ENCODE peak calls at places on chromosomes 2 and 18, in seven cellular contexts. One of them, this sample, is unnamed.

GRCh38 chr2:160602073-160602472 is 108.5 kb upstream of the RBMS1 start:
- DNase-seq in A549: no peak
- DNase-seq in HepG2: peak; percentile 28
- DNase-seq in bronchial epithelial cell: no peak
- DNase-seq in BE2C: no peak
- DNase-seq in fibroblast of mammary gland: no peak
- DNase-seq in fibroblast of lung: no peak
- DNase-seq in this sample: no peak

GRCh38 chr2:164430166-164430783 is 191.0 kb downstream of the GRB14 start:
- DNase-seq in BE2C: peak; percentile 12
- DNase-seq in A549: peak; percentile 41
- DNase-seq in fibroblast of lung: peak; percentile 41
- DNase-seq in HepG2: peak; percentile 39
- DNase-seq in bronchial epithelial cell: peak; percentile 51
- DNase-seq in fibroblast of mammary gland: peak; percentile 54
- DNase-seq in this sample: no peak

GRCh38 chr2:24210106-24210455 is 35.2 kb downstream of the FAM228A start:
- DNase-seq in BE2C: no peak
- DNase-seq in A549: no peak
- DNase-seq in fibroblast of lung: no peak
- DNase-seq in HepG2: no peak
- DNase-seq in bronchial epithelial cell: no peak
- DNase-seq in fibroblast of mammary gland: no peak
- DNase-seq in this sample: no peak

GRCh38 chr2:234958311-234958710 is 6.5 kb downstream of the SH3BP4 start:
- DNase-seq in A549: no peak
- DNase-seq in fibroblast of lung: no peak
- DNase-seq in bronchial epithelial cell: no peak
- DNase-seq in fibroblast of mammary gland: no peak
- DNase-seq in HepG2: no peak
- DNase-seq in BE2C: no peak
- DNase-seq in this sample: no peak

GRCh38 chr2:128371248-128371630 is 52.6 kb upstream of the HS6ST1 start:
- DNase-seq in fibroblast of mammary gland: no peak
- DNase-seq in fibroblast of lung: no peak
- DNase-seq in BE2C: no peak
- DNase-seq in A549: no peak
- DNase-seq in HepG2: no peak
- DNase-seq in bronchial epithelial cell: no peak
- DNase-seq in this sample: no peak

GRCh38 chr2:145350011-145350410 is 830.1 kb upstream of the ZEB2 start:
- DNase-seq in bronchial epithelial cell: peak; percentile 44
- DNase-seq in fibroblast of mammary gland: peak; percentile 74
- DNase-seq in HepG2: no peak
- DNase-seq in BE2C: no peak
- DNase-seq in fibroblast of lung: peak; percentile 87
- DNase-seq in A549: no peak
- DNase-seq in this sample: no peak

GRCh38 chr18:79581911-79582310 is 97.7 kb upstream of the CTDP1 start:
- DNase-seq in HepG2: no peak
- DNase-seq in bronchial epithelial cell: no peak
- DNase-seq in BE2C: no peak
- DNase-seq in fibroblast of mammary gland: no peak
- DNase-seq in A549: no peak
- DNase-seq in fibroblast of lung: no peak
- DNase-seq in this sample: no peak

GRCh38 chr2:28360742-28361293 is 31.8 kb upstream of the FOSL2 start:
- DNase-seq in bronchial epithelial cell: peak; percentile 39
- DNase-seq in HepG2: no peak
- DNase-seq in A549: peak; percentile 51
- DNase-seq in fibroblast of mammary gland: peak; percentile 90
- DNase-seq in fibroblast of lung: peak; percentile 43
- DNase-seq in BE2C: peak; percentile 46
- DNase-seq in this sample: peak; percentile 47

GRCh38 chr18:31667185-31667584 is 17.2 kb downstream of the B4GALT6 start:
- DNase-seq in HepG2: no peak
- DNase-seq in bronchial epithelial cell: peak; percentile 62
- DNase-seq in BE2C: no peak
- DNase-seq in A549: no peak
- DNase-seq in fibroblast of mammary gland: peak; percentile 33
- DNase-seq in fibroblast of lung: peak; percentile 75
- DNase-seq in this sample: no peak

GRCh38 chr2:237616373-237617304 is 10.7 kb upstream of the LRRFIP1 start:
- DNase-seq in fibroblast of mammary gland: peak; percentile 96
- DNase-seq in BE2C: no peak
- DNase-seq in HepG2: no peak
- DNase-seq in bronchial epithelial cell: peak; percentile 10
- DNase-seq in A549: no peak
- DNase-seq in fibroblast of lung: peak; percentile 83
- DNase-seq in this sample: no peak

DNA sequence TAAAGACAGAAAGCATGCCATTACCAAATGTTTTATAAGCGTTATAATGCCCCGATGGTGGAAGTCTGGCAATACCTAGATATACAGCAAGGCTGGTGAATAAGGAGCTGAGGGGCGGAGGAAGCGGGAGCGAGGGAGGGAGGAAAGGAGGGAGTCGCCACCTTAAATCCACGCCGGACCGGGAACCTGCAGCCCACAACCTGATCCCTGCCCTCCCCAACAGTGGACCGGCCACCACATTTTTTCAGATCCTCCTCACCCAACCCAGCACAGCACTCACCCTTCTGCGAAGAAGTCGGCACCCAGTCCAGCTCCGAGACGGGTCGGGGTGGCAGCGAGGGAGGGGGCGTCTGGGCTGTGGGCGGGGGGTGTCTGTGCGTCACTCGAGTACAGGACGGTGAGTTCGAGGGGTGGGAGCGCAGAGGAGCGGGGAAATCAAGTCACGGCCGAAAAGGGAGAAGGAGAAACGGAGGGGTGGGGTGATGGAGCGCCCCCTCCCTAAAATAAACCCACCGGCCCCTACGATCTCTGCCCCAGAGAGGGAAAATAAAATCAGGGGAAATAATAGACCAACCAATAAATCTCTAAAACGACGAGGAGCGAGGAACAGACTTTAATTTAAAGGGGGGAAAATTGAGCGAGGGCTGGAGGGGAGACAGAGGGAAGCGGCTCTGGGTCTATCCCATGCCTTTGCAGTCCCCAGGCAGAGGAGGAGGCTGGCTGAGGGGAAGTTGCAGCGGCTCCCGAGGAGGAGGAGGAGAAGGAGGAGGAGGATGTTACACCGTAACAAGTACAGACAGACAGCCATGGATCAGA is 96.5 kb upstream of the SERTAD2 start:
- DNase-seq in fibroblast of mammary gland: peak; percentile 49
- DNase-seq in A549: peak; percentile 64
- DNase-seq in bronchial epithelial cell: peak; percentile 59
- DNase-seq in HepG2: no peak
- DNase-seq in fibroblast of lung: peak; percentile 60
- DNase-seq in BE2C: peak; percentile 25
- DNase-seq in this sample: no peak
- TF ChIP-seq CTCF in fibroblast of mammary gland: no peak
- TF ChIP-seq CTCF in A549: peak; percentile 36
- TF ChIP-seq CTCF in bronchial epithelial cell: no peak
- TF ChIP-seq CTCF in HepG2: peak; percentile 42
- TF ChIP-seq CTCF in fibroblast of lung: peak; percentile 11
- TF ChIP-seq CTCF in BE2C: no peak
- TF ChIP-seq CTCF in this sample: no peak

DNA sequence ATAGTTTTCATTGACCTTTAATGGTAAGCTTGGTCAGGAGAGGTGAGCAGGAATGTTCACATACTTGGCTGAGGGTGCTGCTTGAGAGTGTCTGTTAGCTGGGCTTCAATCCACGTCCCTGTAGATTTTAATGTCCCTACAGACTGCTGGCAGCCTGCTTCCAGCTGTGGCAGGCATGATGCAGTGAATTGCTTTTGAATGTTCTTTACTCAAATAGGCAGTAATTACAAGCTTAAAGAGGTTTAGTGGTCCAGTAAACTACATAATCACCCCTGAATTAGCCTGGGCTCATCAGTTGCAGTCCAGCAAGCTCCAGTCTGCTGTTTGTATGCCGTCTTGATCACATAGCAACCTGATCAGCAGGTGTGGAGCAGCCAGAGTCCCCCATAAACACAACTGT is 102.1 kb downstream of the MEIS1 start:
- DNase-seq in bronchial epithelial cell: no peak
- DNase-seq in fibroblast of mammary gland: no peak
- DNase-seq in A549: no peak
- DNase-seq in HepG2: no peak
- DNase-seq in fibroblast of lung: no peak
- DNase-seq in BE2C: no peak
- DNase-seq in this sample: no peak
- H3K4me3 ChIP-seq in bronchial epithelial cell: no peak overlapping the region
- H3K4me3 ChIP-seq in fibroblast of mammary gland: no peak overlapping the region
- H3K4me3 ChIP-seq in A549: no peak overlapping the region
- H3K4me3 ChIP-seq in HepG2: no peak overlapping the region
- H3K4me3 ChIP-seq in fibroblast of lung: no peak overlapping the region
- H3K4me3 ChIP-seq in BE2C: no peak overlapping the region
- H3K4me3 ChIP-seq in this sample: no peak overlapping the region

DNA sequence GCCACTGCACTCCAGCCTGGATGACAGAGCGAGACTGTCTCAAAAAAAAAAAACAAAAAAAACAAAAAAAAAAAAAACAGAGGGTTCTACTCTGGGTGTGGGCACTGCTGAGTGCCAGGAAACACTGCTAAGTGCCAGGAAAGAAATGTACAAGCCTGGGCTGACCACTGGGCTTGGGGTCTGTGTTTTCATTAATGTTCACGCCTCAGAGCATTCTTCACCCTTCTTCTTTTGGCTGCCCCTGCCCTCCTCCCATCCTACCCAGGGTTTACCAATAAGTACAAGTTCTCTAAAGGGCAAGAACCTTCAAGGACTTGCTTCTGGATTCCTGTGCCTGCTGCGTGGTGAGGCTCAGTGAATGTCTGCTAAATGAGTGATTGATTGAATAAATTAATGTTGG is 49.3 kb upstream of the LRPPRC start:
- DNase-seq in bronchial epithelial cell: no peak
- DNase-seq in BE2C: no peak
- DNase-seq in fibroblast of lung: no peak
- DNase-seq in fibroblast of mammary gland: no peak
- DNase-seq in HepG2: no peak
- DNase-seq in A549: no peak
- DNase-seq in this sample: no peak
- TF ChIP-seq CTCF in bronchial epithelial cell: no peak
- TF ChIP-seq CTCF in BE2C: no peak
- TF ChIP-seq CTCF in fibroblast of lung: no peak
- TF ChIP-seq CTCF in fibroblast of mammary gland: no peak
- TF ChIP-seq CTCF in HepG2: no peak
- TF ChIP-seq CTCF in A549: no peak
- TF ChIP-seq CTCF in this sample: no peak

GRCh38 chr2:240134956-240135520 is 1.1 kb downstream of the COPS9 start:
- DNase-seq in bronchial epithelial cell: no peak
- DNase-seq in HepG2: no peak
- DNase-seq in A549: no peak
- DNase-seq in fibroblast of lung: no peak
- DNase-seq in fibroblast of mammary gland: no peak
- DNase-seq in BE2C: no peak
- DNase-seq in this sample: no peak

GRCh38 chr2:240133401-240133800 is 2.7 kb downstream of the COPS9 start:
- DNase-seq in HepG2: no peak
- DNase-seq in fibroblast of mammary gland: no peak
- DNase-seq in bronchial epithelial cell: no peak
- DNase-seq in fibroblast of lung: no peak
- DNase-seq in A549: no peak
- DNase-seq in BE2C: no peak
- DNase-seq in this sample: no peak

GRCh38 chr2:240135706-240136012 is 446 bp downstream of the COPS9 start:
- DNase-seq in BE2C: no peak
- DNase-seq in fibroblast of mammary gland: no peak
- DNase-seq in fibroblast of lung: no peak
- DNase-seq in HepG2: no peak
- DNase-seq in A549: no peak
- DNase-seq in bronchial epithelial cell: no peak
- DNase-seq in this sample: no peak

GRCh38 chr2:240136013-240136670 is at the start of gene COPS9:
- DNase-seq in BE2C: peak; percentile 93
- DNase-seq in fibroblast of lung: peak; percentile 88
- DNase-seq in fibroblast of mammary gland: peak; percentile 83
- DNase-seq in HepG2: peak; percentile 76
- DNase-seq in A549: peak; percentile 89
- DNase-seq in bronchial epithelial cell: peak; percentile 55
- DNase-seq in this sample: peak; percentile 44

DNA sequence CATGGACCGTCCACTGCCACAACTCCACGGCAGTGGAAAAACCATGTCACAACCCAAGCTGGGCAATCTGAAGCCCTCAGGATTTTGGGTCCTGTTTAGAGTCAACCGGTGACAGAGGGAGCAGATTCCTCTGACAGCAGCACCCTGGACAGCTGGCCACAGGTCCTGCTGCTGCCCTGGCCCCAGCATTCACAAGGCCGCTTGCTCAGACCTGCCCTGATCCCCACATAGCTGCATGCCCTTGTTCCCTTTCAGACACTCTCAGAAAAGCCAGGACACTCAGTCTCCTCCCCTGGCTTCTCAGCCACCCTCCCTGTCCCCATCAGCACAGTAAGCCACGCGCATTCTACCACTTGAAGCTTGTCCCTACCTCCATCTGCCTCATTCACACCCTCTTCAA is 1.6 kb downstream of the COPS9 start:
- DNase-seq in fibroblast of lung: no peak
- DNase-seq in HepG2: no peak
- DNase-seq in BE2C: no peak
- DNase-seq in A549: no peak
- DNase-seq in bronchial epithelial cell: no peak
- DNase-seq in fibroblast of mammary gland: no peak
- DNase-seq in this sample: no peak
- H3K4me3 ChIP-seq in fibroblast of lung: peak overlapping the region; percentile 97
- H3K4me3 ChIP-seq in HepG2: peak overlapping the region; percentile 100
- H3K4me3 ChIP-seq in BE2C: no peak overlapping the region
- H3K4me3 ChIP-seq in A549: peak overlapping the region; percentile 97
- H3K4me3 ChIP-seq in bronchial epithelial cell: no peak overlapping the region
- H3K4me3 ChIP-seq in fibroblast of mammary gland: peak overlapping the region; percentile 85
- H3K4me3 ChIP-seq in this sample: no peak overlapping the region

DNA sequence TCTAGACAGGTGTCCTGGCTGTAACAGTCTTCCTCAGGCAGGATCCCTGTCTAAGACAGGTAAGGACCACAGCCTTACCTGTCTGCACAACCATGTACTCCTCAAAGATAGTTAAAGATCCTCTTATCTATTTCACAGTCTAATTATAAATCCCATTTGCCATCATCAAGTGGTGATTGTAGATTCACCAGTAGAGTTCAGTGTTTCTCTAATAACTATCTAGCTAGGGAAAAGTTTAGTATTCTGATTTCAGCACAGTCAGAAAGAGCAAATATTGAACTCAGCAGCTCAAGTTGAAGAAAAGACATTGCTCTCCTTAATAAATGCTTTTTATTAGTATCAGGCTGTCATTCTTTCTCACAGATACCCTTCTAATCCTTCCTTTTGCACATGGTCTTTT is 1305.5 kb upstream of the NXPH2 start:
- DNase-seq in BE2C: no peak
- DNase-seq in HepG2: no peak
- DNase-seq in A549: no peak
- DNase-seq in fibroblast of lung: no peak
- DNase-seq in fibroblast of mammary gland: peak; percentile 7
- DNase-seq in bronchial epithelial cell: no peak
- DNase-seq in this sample: no peak
- TF ChIP-seq CTCF in BE2C: no peak
- TF ChIP-seq CTCF in HepG2: no peak
- TF ChIP-seq CTCF in A549: peak; percentile 9
- TF ChIP-seq CTCF in fibroblast of lung: peak; percentile 34
- TF ChIP-seq CTCF in fibroblast of mammary gland: peak; percentile 11
- TF ChIP-seq CTCF in bronchial epithelial cell: no peak
- TF ChIP-seq CTCF in this sample: no peak